ENCODE peak calls at places on chromosomes 1 and 21, in six cellular contexts. L is body of pancreas; T is activated CD8-positive, alpha-beta memory T cell treated with anti-CD3 and anti-CD28 coated beads for 1 hour; Y is activated naive CD4-positive, alpha-beta T cell treated with Interleukin-2 at 50 U/mL for 16 hours; K is Daoy; E is left ventricle myocardium inferior. Z is an unnamed sample.

GRCh38 chr1:173253046-173253445 is 45.9 kb upstream of the TNFSF4 start:
- DNase-seq in L (no peak), T (no peak), Y (no peak), K (no peak), E (no peak), Z (no peak)

GRCh38 chr1:85555867-85556577 is 24.5 kb upstream of the CCN1 start:
- DNase-seq in L (no peak), T (no peak), Y (no peak), K (no peak), E (no peak), Z (no peak)

GRCh38 chr1:30778156-30778978 is 20.8 kb upstream of the LAPTM5 start:
- DNase-seq in L (peak), T (no peak), Y (no peak), K (peak), E (no peak), Z (no peak)

GRCh38 chr1:211511947-211512346 is 20.0 kb upstream of the RD3 start:
- DNase-seq in L (no peak), T (no peak), Y (no peak), K (peak), E (no peak), Z (no peak)

GRCh38 chr1:155136728-155137127 is 1.1 kb downstream of the SLC50A1 start:
- DNase-seq in L (peak), T (no peak), Y (peak), K (no peak), E (no peak), Z (no peak)

GRCh38 chr1:157198619-157199420 is 60.6 kb upstream of the ETV3 start:
- DNase-seq in L (peak), T (no peak), Y (no peak), K (no peak), E (no peak), Z (no peak)

GRCh38 chr1:206847946-206848345 is 17.5 kb upstream of the IL20 start:
- DNase-seq in L (no peak), T (no peak), Y (no peak), K (no peak), E (no peak), Z (no peak)

GRCh38 chr1:153563339-153563952 is 2.2 kb downstream of the S100A2 start:
- DNase-seq in L (no peak), T (no peak), Y (no peak), K (no peak), E (no peak), Z (no peak)

GRCh38 chr1:170309389-170310013 is 163.7 kb downstream of the NTMT2 start:
- DNase-seq in L (no peak), T (no peak), Y (no peak), K (peak), E (no peak), Z (no peak)

GRCh38 chr1:179828554-179829110 is 49.0 kb downstream of the TOR1AIP2 start:
- DNase-seq in L (no peak), T (no peak), Y (no peak), K (no peak), E (no peak), Z (no peak)

GRCh38 chr1:102529446-102529845 is 532.7 kb upstream of the OLFM3 start:
- DNase-seq in L (no peak), T (no peak), Y (no peak), K (no peak), E (no peak), Z (no peak)

GRCh38 chr1:83705091-83705490 is 293.8 kb downstream of the TTLL7 start:
- DNase-seq in L (no peak), T (no peak), Y (no peak), K (no peak), E (no peak), Z (no peak)

GRCh38 chr21:45289655-45290515 is 2.2 kb upstream of the POFUT2 start:
- DNase-seq in L (no peak), T (no peak), Y (no peak), K (peak), E (no peak), Z (peak)

GRCh38 chr1:209769171-209769904 is 13.5 kb downstream of the TRAF3IP3 start:
- DNase-seq in L (peak), T (no peak), Y (peak), K (peak), E (peak), Z (peak)

GRCh38 chr1:244836135-244836521 is 670 bp downstream of the COX20 start:
- DNase-seq in L (no peak), T (no peak), Y (no peak), K (peak), E (no peak), Z (peak)

GRCh38 chr1:154155282-154155681 is 409 bp upstream of the NUP210L start:
- DNase-seq in L (no peak), T (no peak), Y (no peak), K (peak), E (no peak), Z (no peak)

GRCh38 chr1:100353988-100354387 is 1.7 kb downstream of the CDC14A start:
- DNase-seq in L (no peak), T (no peak), Y (no peak), K (peak), E (no peak), Z (no peak)

GRCh38 chr1:226712779-226713420 is 26.2 kb downstream of the ITPKB start:
- DNase-seq in L (no peak), T (no peak), Y (no peak), K (no peak), E (no peak), Z (no peak)

GRCh38 chr1:161069731-161070270 is at the start of gene ARHGAP30:
- DNase-seq in L (no peak), T (peak), Y (peak), K (no peak), E (peak), Z (peak)

GRCh38 chr1:31366796-31367195 is 6.1 kb downstream of the FABP3 start:
- DNase-seq in L (no peak), T (no peak), Y (no peak), K (no peak), E (no peak), Z (no peak)

GRCh38 chr1:204692852-204693356 is 7.4 kb upstream of the LRRN2 start:
- DNase-seq in L (no peak), T (no peak), Y (no peak), K (no peak), E (no peak), Z (no peak)